ENCODE peak calls at places on chromosomes 6 and 20, in six cellular contexts. V, B, O, P, A and J are unnamed samples.
A peak's percentile ranks its signal among the peaks of the same experiment; 100 is the strongest.

GRCh38 chr20:51493346-51493791 is 49.1 kb downstream of the NFATC2 start:
- DNase-seq in V (no peak), B (no peak), O (no peak), P (no peak), A (no peak), J (no peak)

GRCh38 chr6:44247338-44248302 is 719 bp downstream of the HSP90AB1 start:
- DNase-seq in V (no peak), B (peak; percentile 67), O (peak; percentile 89), P (no peak), A (peak; percentile 64), J (no peak)

GRCh38 chr6:84449220-84449619 is 221.8 kb upstream of the CEP162 start:
- DNase-seq in V (no peak), B (no peak), O (no peak), P (peak; percentile 14), A (no peak), J (no peak)

GRCh38 chr6:137370871-137371633 is 123.1 kb downstream of the OLIG3 start:
- DNase-seq in V (no peak), B (no peak), O (no peak), P (peak; percentile 4), A (no peak), J (no peak)

GRCh38 chr6:33949877-33950831 is 146.4 kb upstream of the MLN start:
- DNase-seq in V (no peak), B (no peak), O (no peak), P (no peak), A (no peak), J (no peak)

GRCh38 chr6:37783831-37784584 is 35.5 kb upstream of the ZFAND3 start:
- DNase-seq in V (no peak), B (peak; percentile 51), O (no peak), P (no peak), A (peak; percentile 26), J (no peak)

GRCh38 chr20:24470031-24470781 is 777 bp downstream of the SYNDIG1 start:
- DNase-seq in V (no peak), B (peak; percentile 60), O (no peak), P (no peak), A (no peak), J (no peak)

GRCh38 chr6:31573239-31574105 is 1.4 kb downstream of the LTA start:
- DNase-seq in V (no peak), B (no peak), O (no peak), P (no peak), A (no peak), J (no peak)

GRCh38 chr20:309306-309840 is 12.0 kb downstream of the ZCCHC3 start:
- DNase-seq in V (no peak), B (no peak), O (no peak), P (no peak), A (no peak), J (no peak)

GRCh38 chr6:35080821-35081425 is 60.2 kb downstream of the TCP11 start:
- DNase-seq in V (no peak), B (no peak), O (no peak), P (no peak), A (no peak), J (no peak)

GRCh38 chr20:51569815-51570741 is 27.6 kb upstream of the NFATC2 start:
- DNase-seq in V (no peak), B (peak; percentile 35), O (no peak), P (no peak), A (no peak), J (no peak)

GRCh38 chr6:25499851-25500250 is 152.2 kb upstream of the SCGN start:
- DNase-seq in V (peak; percentile 35), B (no peak), O (no peak), P (no peak), A (no peak), J (no peak)

GRCh38 chr20:32454164-32455145 is 96.3 kb downstream of the ASXL1 start:
- DNase-seq in V (no peak), B (no peak), O (no peak), P (no peak), A (no peak), J (no peak)

GRCh38 chr6:158110986-158111385 is 57.1 kb downstream of the SERAC1 start:
- DNase-seq in V (no peak), B (no peak), O (no peak), P (no peak), A (no peak), J (no peak)

GRCh38 chr6:20655317-20655716 is 121.1 kb downstream of the CDKAL1 start:
- DNase-seq in V (no peak), B (no peak), O (no peak), P (no peak), A (no peak), J (no peak)

GRCh38 chr6:61809004-61809595 is 476.9 kb downstream of the KHDRBS2 start:
- DNase-seq in V (no peak), B (no peak), O (no peak), P (no peak), A (no peak), J (no peak)

GRCh38 chr6:39092124-39092523 is 22.9 kb downstream of the SAYSD1 start:
- DNase-seq in V (no peak), B (no peak), O (no peak), P (no peak), A (no peak), J (no peak)

GRCh38 chr6:100138346-100139022 is 144.5 kb upstream of the MCHR2 start:
- DNase-seq in V (no peak), B (no peak), O (no peak), P (no peak), A (no peak), J (no peak)

GRCh38 chr6:48061630-48062029 is 49.4 kb downstream of the PTCHD4 start:
- DNase-seq in V (no peak), B (no peak), O (no peak), P (no peak), A (no peak), J (no peak)

GRCh38 chr6:79941489-79942151 is 5.7 kb downstream of the ELOVL4 start:
- DNase-seq in V (no peak), B (no peak), O (no peak), P (no peak), A (no peak), J (no peak)

GRCh38 chr20:17023811-17024210 is 203.0 kb upstream of the PCSK2 start:
- DNase-seq in V (no peak), B (no peak), O (no peak), P (no peak), A (no peak), J (no peak)

GRCh38 chr20:45358282-45359068 is 4.5 kb upstream of the SYS1 start:
- DNase-seq in V (no peak), B (peak; percentile 45), O (no peak), P (no peak), A (peak; percentile 81), J (no peak)

GRCh38 chr6:157638779-157639178 is 184.3 kb upstream of the SNX9 start:
- DNase-seq in V (no peak), B (no peak), O (no peak), P (no peak), A (no peak), J (no peak)